ENCODE peak calls at places on chromosomes 12 and 14, in eight cellular contexts. P, S, O, V, R, H, L and F are unnamed samples.

GRCh38 chr14:64040044-64040443 is 187.2 kb downstream of the SYNE2 start:
- DNase-seq in P (peak), S (no peak), O (no peak), V (no peak), R (no peak), H (no peak), L (no peak), F (no peak)

GRCh38 chr12:67394600-67394999 is 125.4 kb downstream of the CAND1 start:
- DNase-seq in P (peak), S (no peak), O (no peak), V (no peak), R (peak), H (no peak), L (no peak), F (no peak)

GRCh38 chr12:116980083-116980482 is 69.3 kb downstream of the FBXW8 start:
- DNase-seq in P (no peak), S (no peak), O (no peak), V (no peak), R (no peak), H (no peak), L (no peak), F (no peak)

GRCh38 chr12:120170631-120171030 is 23.9 kb downstream of the GCN1 start:
- DNase-seq in P (no peak), S (no peak), O (no peak), V (no peak), R (no peak), H (no peak), L (no peak), F (no peak)

GRCh38 chr12:20212658-20213387 is 155.5 kb upstream of the PDE3A start:
- DNase-seq in P (peak), S (no peak), O (peak), V (peak), R (peak), H (peak), L (no peak), F (peak)

GRCh38 chr14:76769636-76770292 is 8.5 kb downstream of the VASH1 start:
- DNase-seq in P (no peak), S (no peak), O (no peak), V (no peak), R (peak), H (no peak), L (no peak), F (no peak)

GRCh38 chr14:32509632-32510187 is 180.6 kb downstream of the AKAP6 start:
- DNase-seq in P (peak), S (no peak), O (no peak), V (no peak), R (peak), H (no peak), L (no peak), F (peak)

GRCh38 chr12:12645485-12645884 is 33.8 kb downstream of the CREBL2 start:
- DNase-seq in P (peak), S (peak), O (peak), V (no peak), R (peak), H (peak), L (no peak), F (peak)

GRCh38 chr12:132516064-132517012 is 26.4 kb downstream of the FBRSL1 start:
- DNase-seq in P (no peak), S (no peak), O (no peak), V (no peak), R (no peak), H (no peak), L (no peak), F (no peak)

GRCh38 chr12:41190360-41190759 is 2.2 kb downstream of the PDZRN4 start:
- DNase-seq in P (peak), S (no peak), O (peak), V (no peak), R (no peak), H (peak), L (no peak), F (peak)

GRCh38 chr12:98438826-98439225 is 76.6 kb upstream of the TMPO start:
- DNase-seq in P (no peak), S (no peak), O (no peak), V (no peak), R (no peak), H (no peak), L (no peak), F (no peak)

GRCh38 chr12:27616356-27617150 is 79.7 kb upstream of the REP15 start:
- DNase-seq in P (no peak), S (no peak), O (peak), V (no peak), R (no peak), H (no peak), L (no peak), F (no peak)

GRCh38 chr14:53190938-53191337 is 37.8 kb upstream of the DDHD1 start:
- DNase-seq in P (peak), S (peak), O (no peak), V (no peak), R (no peak), H (no peak), L (no peak), F (no peak)

GRCh38 chr14:73759183-73759713 is 45.1 kb upstream of the PNMA1 start:
- DNase-seq in P (peak), S (peak), O (peak), V (peak), R (peak), H (peak), L (no peak), F (peak)

GRCh38 chr14:100988011-100988410 is 84.5 kb upstream of the RTL1 start:
- DNase-seq in P (peak), S (no peak), O (no peak), V (no peak), R (no peak), H (no peak), L (no peak), F (peak)

GRCh38 chr14:22882529-22883190 is 362 bp upstream of the REM2 start:
- DNase-seq in P (peak), S (peak), O (no peak), V (peak), R (peak), H (peak), L (no peak), F (peak)

GRCh38 chr12:123245678-123246077 is 12.4 kb downstream of the MTRFR start:
- DNase-seq in P (no peak), S (no peak), O (no peak), V (no peak), R (no peak), H (no peak), L (no peak), F (no peak)

GRCh38 chr12:104280703-104281458 is 22.7 kb upstream of the EID3 start:
- DNase-seq in P (peak), S (no peak), O (peak), V (no peak), R (no peak), H (no peak), L (no peak), F (no peak)

GRCh38 chr14:61573321-61573720 is 122.0 kb upstream of the HIF1A start:
- DNase-seq in P (peak), S (no peak), O (no peak), V (no peak), R (no peak), H (no peak), L (no peak), F (no peak)

GRCh38 chr14:86015916-86016315 is 486.0 kb downstream of the FLRT2 start:
- DNase-seq in P (peak), S (no peak), O (no peak), V (no peak), R (no peak), H (no peak), L (no peak), F (no peak)

GRCh38 chr12:203462-204260 is 10.3 kb downstream of the SLC6A12 start:
- DNase-seq in P (no peak), S (no peak), O (no peak), V (peak), R (no peak), H (no peak), L (no peak), F (no peak)

GRCh38 chr12:15688838-15689237 is 100.3 kb downstream of the EPS8 start:
- DNase-seq in P (no peak), S (no peak), O (peak), V (peak), R (no peak), H (no peak), L (no peak), F (peak)

GRCh38 chr14:57753821-57754220 is 112.1 kb downstream of the SLC35F4 start:
- DNase-seq in P (no peak), S (no peak), O (no peak), V (no peak), R (no peak), H (no peak), L (no peak), F (no peak)

GRCh38 chr14:70045296-70045695 is 143.5 kb downstream of the SLC8A3 start:
- DNase-seq in P (no peak), S (no peak), O (peak), V (no peak), R (no peak), H (no peak), L (no peak), F (no peak)

GRCh38 chr12:41511247-41511646 is 323.1 kb downstream of the PDZRN4 start:
- DNase-seq in P (no peak), S (no peak), O (no peak), V (no peak), R (no peak), H (no peak), L (no peak), F (no peak)

GRCh38 chr12:132018193-132018916 is 68.6 kb downstream of the EP400 start:
- DNase-seq in P (no peak), S (no peak), O (no peak), V (no peak), R (no peak), H (no peak), L (no peak), F (no peak)

GRCh38 chr14:90518941-90519256 is 122.1 kb downstream of the CALM1 start:
- DNase-seq in P (peak), S (peak), O (no peak), V (no peak), R (no peak), H (no peak), L (peak), F (peak)

GRCh38 chr12:64392221-64392620 is 1.7 kb upstream of the C12orf56 start:
- DNase-seq in P (peak), S (no peak), O (peak), V (no peak), R (no peak), H (no peak), L (no peak), F (peak)

GRCh38 chr12:26453246-26453645 is 257.9 kb downstream of the SSPN start:
- DNase-seq in P (no peak), S (no peak), O (no peak), V (no peak), R (no peak), H (no peak), L (no peak), F (no peak)

GRCh38 chr12:50224026-50224692 is 57.0 kb upstream of the CERS5 start:
- DNase-seq in P (no peak), S (peak), O (peak), V (no peak), R (peak), H (no peak), L (peak), F (peak)

GRCh38 chr14:92693998-92694780 is 54.2 kb downstream of the LGMN start:
- DNase-seq in P (no peak), S (no peak), O (peak), V (no peak), R (no peak), H (peak), L (no peak), F (no peak)

GRCh38 chr14:84468153-84468552 is 1061.8 kb upstream of the FLRT2 start:
- DNase-seq in P (peak), S (no peak), O (no peak), V (no peak), R (no peak), H (no peak), L (no peak), F (no peak)

GRCh38 chr14:68316078-68316868 is 476.6 kb downstream of the ZFP36L1 start:
- DNase-seq in P (no peak), S (no peak), O (no peak), V (no peak), R (no peak), H (no peak), L (no peak), F (no peak)

GRCh38 chr14:24880689-24881088 is 169.3 kb downstream of the STXBP6 start:
- DNase-seq in P (peak), S (no peak), O (no peak), V (no peak), R (no peak), H (no peak), L (no peak), F (no peak)

GRCh38 chr14:55102141-55102547 is 26.9 kb upstream of the LGALS3 start:
- DNase-seq in P (peak), S (peak), O (peak), V (no peak), R (peak), H (peak), L (no peak), F (peak)

GRCh38 chr12:4567073-4567881 is 5.3 kb downstream of the DYRK4 start:
- DNase-seq in P (no peak), S (no peak), O (no peak), V (no peak), R (no peak), H (no peak), L (no peak), F (no peak)

GRCh38 chr14:55416866-55417265 is 5.2 kb upstream of the ATG14 start:
- DNase-seq in P (no peak), S (peak), O (no peak), V (no peak), R (no peak), H (no peak), L (no peak), F (peak)